ENCODE peak calls at places on chromosomes 12 and 14, in eight cellular contexts. One of them, this sample, is unnamed.
A peak's percentile ranks its signal among the peaks of the same experiment; 100 is the strongest.

GRCh38 chr12:125124320-125124966 is 59.2 kb downstream of the AACS start:
- DNase-seq in uterus: no peak
- DNase-seq in A549: no peak
- DNase-seq in IMR-90: no peak
- DNase-seq in breast epithelium: no peak
- DNase-seq in tibial nerve: no peak
- DNase-seq in adrenal gland: no peak
- DNase-seq in stomach: peak; percentile 66
- DNase-seq in this sample: no peak

GRCh38 chr12:131636266-131636665 is 74.6 kb upstream of the SFSWAP start:
- DNase-seq in IMR-90: no peak
- DNase-seq in uterus: no peak
- DNase-seq in A549: no peak
- DNase-seq in stomach: no peak
- DNase-seq in adrenal gland: no peak
- DNase-seq in tibial nerve: no peak
- DNase-seq in breast epithelium: no peak
- DNase-seq in this sample: no peak

GRCh38 chr12:57138526-57139272 is 8.7 kb downstream of the LRP1-AS start:
- DNase-seq in uterus: peak; percentile 83
- DNase-seq in A549: no peak
- DNase-seq in breast epithelium: no peak
- DNase-seq in IMR-90: no peak
- DNase-seq in stomach: no peak
- DNase-seq in adrenal gland: peak; percentile 62
- DNase-seq in tibial nerve: peak; percentile 76
- DNase-seq in this sample: no peak

GRCh38 chr12:128078311-128078851 is 188.6 kb upstream of the TMEM132C start:
- DNase-seq in uterus: no peak
- DNase-seq in IMR-90: no peak
- DNase-seq in adrenal gland: no peak
- DNase-seq in A549: no peak
- DNase-seq in stomach: no peak
- DNase-seq in breast epithelium: no peak
- DNase-seq in tibial nerve: no peak
- DNase-seq in this sample: no peak

GRCh38 chr12:122167328-122167925 is 6.6 kb downstream of the IL31 start:
- DNase-seq in uterus: no peak
- DNase-seq in A549: no peak
- DNase-seq in breast epithelium: no peak
- DNase-seq in IMR-90: no peak
- DNase-seq in adrenal gland: no peak
- DNase-seq in tibial nerve: no peak
- DNase-seq in stomach: no peak
- DNase-seq in this sample: no peak

GRCh38 chr14:30077946-30078345 is 150.3 kb upstream of the PRKD1 start:
- DNase-seq in tibial nerve: no peak
- DNase-seq in stomach: no peak
- DNase-seq in adrenal gland: no peak
- DNase-seq in A549: no peak
- DNase-seq in breast epithelium: no peak
- DNase-seq in IMR-90: no peak
- DNase-seq in uterus: no peak
- DNase-seq in this sample: no peak

GRCh38 chr14:71852201-71852600 is 80.0 kb upstream of the RGS6 start:
- DNase-seq in stomach: no peak
- DNase-seq in adrenal gland: no peak
- DNase-seq in tibial nerve: no peak
- DNase-seq in breast epithelium: no peak
- DNase-seq in A549: no peak
- DNase-seq in IMR-90: no peak
- DNase-seq in uterus: no peak
- DNase-seq in this sample: no peak

GRCh38 chr12:92424338-92424737 is 278.5 kb upstream of the PLEKHG7 start:
- DNase-seq in adrenal gland: no peak
- DNase-seq in breast epithelium: no peak
- DNase-seq in stomach: no peak
- DNase-seq in tibial nerve: no peak
- DNase-seq in IMR-90: peak; percentile 67
- DNase-seq in A549: no peak
- DNase-seq in uterus: no peak
- DNase-seq in this sample: no peak

GRCh38 chr12:95994476-95994875 is 1.7 kb downstream of the HAL start:
- DNase-seq in adrenal gland: no peak
- DNase-seq in IMR-90: no peak
- DNase-seq in stomach: no peak
- DNase-seq in A549: no peak
- DNase-seq in breast epithelium: no peak
- DNase-seq in tibial nerve: no peak
- DNase-seq in uterus: no peak
- DNase-seq in this sample: peak; percentile 49

GRCh38 chr12:122740351-122740750 is 9.7 kb upstream of the HCAR1 start:
- DNase-seq in A549: peak; percentile 45
- DNase-seq in uterus: no peak
- DNase-seq in breast epithelium: no peak
- DNase-seq in stomach: no peak
- DNase-seq in adrenal gland: no peak
- DNase-seq in IMR-90: no peak
- DNase-seq in tibial nerve: no peak
- DNase-seq in this sample: no peak

GRCh38 chr14:81066672-81067071 is 111.3 kb downstream of the TSHR start:
- DNase-seq in breast epithelium: no peak
- DNase-seq in uterus: no peak
- DNase-seq in stomach: no peak
- DNase-seq in adrenal gland: no peak
- DNase-seq in tibial nerve: no peak
- DNase-seq in IMR-90: no peak
- DNase-seq in A549: no peak
- DNase-seq in this sample: no peak

GRCh38 chr14:90976076-90976475 is 84.4 kb downstream of the RPS6KA5 start:
- DNase-seq in tibial nerve: no peak
- DNase-seq in A549: no peak
- DNase-seq in uterus: no peak
- DNase-seq in IMR-90: no peak
- DNase-seq in stomach: no peak
- DNase-seq in adrenal gland: no peak
- DNase-seq in breast epithelium: no peak
- DNase-seq in this sample: no peak

GRCh38 chr14:83940253-83940652 is 1589.7 kb upstream of the FLRT2 start:
- DNase-seq in tibial nerve: no peak
- DNase-seq in uterus: no peak
- DNase-seq in A549: no peak
- DNase-seq in adrenal gland: no peak
- DNase-seq in stomach: no peak
- DNase-seq in breast epithelium: no peak
- DNase-seq in IMR-90: no peak
- DNase-seq in this sample: no peak

GRCh38 chr14:64209428-64210165 is 84.6 kb downstream of the ESR2 start:
- DNase-seq in adrenal gland: no peak
- DNase-seq in tibial nerve: no peak
- DNase-seq in A549: no peak
- DNase-seq in breast epithelium: no peak
- DNase-seq in IMR-90: peak; percentile 71
- DNase-seq in stomach: no peak
- DNase-seq in uterus: peak; percentile 57
- DNase-seq in this sample: no peak
- TF ChIP-seq POLR2A in adrenal gland: no peak
- TF ChIP-seq POLR2A in tibial nerve: no peak
- TF ChIP-seq POLR2A in A549: no peak
- TF ChIP-seq POLR2A in breast epithelium: no peak
- TF ChIP-seq POLR2A in IMR-90: no peak
- TF ChIP-seq POLR2A in stomach: no peak
- TF ChIP-seq POLR2A in uterus: no peak
- TF ChIP-seq POLR2A in this sample: no peak

GRCh38 chr12:68608191-68608590 is 2.5 kb upstream of the RAP1B start:
- DNase-seq in breast epithelium: no peak
- DNase-seq in A549: no peak
- DNase-seq in stomach: no peak
- DNase-seq in tibial nerve: no peak
- DNase-seq in IMR-90: no peak
- DNase-seq in uterus: no peak
- DNase-seq in adrenal gland: no peak
- DNase-seq in this sample: no peak
- H3K4me1 ChIP-seq in breast epithelium: peaks cover 5% of the 10 kb centered on the region
- H3K4me1 ChIP-seq in A549: peaks cover 15% of the 10 kb centered on the region
- H3K4me1 ChIP-seq in stomach: peaks cover 22% of the 10 kb centered on the region
- H3K4me1 ChIP-seq in tibial nerve: peaks cover 9% of the 10 kb centered on the region
- H3K4me1 ChIP-seq in IMR-90: no peaks in the 10 kb centered on the region
- H3K4me1 ChIP-seq in uterus: no peaks in the 10 kb centered on the region
- H3K4me1 ChIP-seq in adrenal gland: peaks cover 7% of the 10 kb centered on the region
- H3K4me1 ChIP-seq in this sample: peaks cover 21% of the 10 kb centered on the region

GRCh38 chr14:93727917-93728650 is 60.2 kb downstream of the PRIMA1 start:
- DNase-seq in A549: no peak
- DNase-seq in uterus: no peak
- DNase-seq in adrenal gland: no peak
- DNase-seq in stomach: no peak
- DNase-seq in tibial nerve: no peak
- DNase-seq in IMR-90: no peak
- DNase-seq in breast epithelium: no peak
- DNase-seq in this sample: no peak

GRCh38 chr14:93728651-93729016 is 59.7 kb downstream of the PRIMA1 start:
- DNase-seq in IMR-90: no peak
- DNase-seq in A549: no peak
- DNase-seq in uterus: no peak
- DNase-seq in tibial nerve: no peak
- DNase-seq in adrenal gland: no peak
- DNase-seq in breast epithelium: no peak
- DNase-seq in stomach: no peak
- DNase-seq in this sample: no peak

GRCh38 chr14:93725002-93725582 is 63.2 kb downstream of the PRIMA1 start:
- DNase-seq in uterus: no peak
- DNase-seq in adrenal gland: no peak
- DNase-seq in tibial nerve: no peak
- DNase-seq in A549: no peak
- DNase-seq in IMR-90: no peak
- DNase-seq in breast epithelium: no peak
- DNase-seq in stomach: no peak
- DNase-seq in this sample: no peak

GRCh38 chr14:93725993-93726392 is 62.3 kb downstream of the PRIMA1 start:
- DNase-seq in tibial nerve: no peak
- DNase-seq in stomach: no peak
- DNase-seq in adrenal gland: no peak
- DNase-seq in A549: no peak
- DNase-seq in IMR-90: no peak
- DNase-seq in breast epithelium: no peak
- DNase-seq in uterus: no peak
- DNase-seq in this sample: no peak

GRCh38 chr14:93727039-93727740 is 61.1 kb downstream of the PRIMA1 start:
- DNase-seq in adrenal gland: no peak
- DNase-seq in A549: no peak
- DNase-seq in stomach: no peak
- DNase-seq in tibial nerve: no peak
- DNase-seq in uterus: no peak
- DNase-seq in IMR-90: no peak
- DNase-seq in breast epithelium: no peak
- DNase-seq in this sample: no peak
- TF ChIP-seq POLR2A in adrenal gland: no peak
- TF ChIP-seq POLR2A in A549: no peak
- TF ChIP-seq POLR2A in stomach: no peak
- TF ChIP-seq POLR2A in tibial nerve: no peak
- TF ChIP-seq POLR2A in uterus: no peak
- TF ChIP-seq POLR2A in IMR-90: no peak
- TF ChIP-seq POLR2A in breast epithelium: no peak
- TF ChIP-seq POLR2A in this sample: no peak

GRCh38 chr14:97707603-97708002 is 910.4 kb downstream of the VRK1 start:
- DNase-seq in tibial nerve: no peak
- DNase-seq in stomach: no peak
- DNase-seq in IMR-90: no peak
- DNase-seq in A549: no peak
- DNase-seq in adrenal gland: no peak
- DNase-seq in breast epithelium: no peak
- DNase-seq in uterus: no peak
- DNase-seq in this sample: peak; percentile 43
- H3K4me1 ChIP-seq in tibial nerve: no peaks in the 10 kb centered on the region
- H3K4me1 ChIP-seq in stomach: no peaks in the 10 kb centered on the region
- H3K4me1 ChIP-seq in IMR-90: no peaks in the 10 kb centered on the region
- H3K4me1 ChIP-seq in A549: no peaks in the 10 kb centered on the region
- H3K4me1 ChIP-seq in adrenal gland: no peaks in the 10 kb centered on the region
- H3K4me1 ChIP-seq in breast epithelium: no peaks in the 10 kb centered on the region
- H3K4me1 ChIP-seq in uterus: no peaks in the 10 kb centered on the region
- H3K4me1 ChIP-seq in this sample: no peaks in the 10 kb centered on the region

GRCh38 chr12:4320287-4320858 is 640 bp upstream of the TIGAR start:
- DNase-seq in adrenal gland: no peak
- DNase-seq in uterus: no peak
- DNase-seq in A549: no peak
- DNase-seq in breast epithelium: peak; percentile 35
- DNase-seq in tibial nerve: no peak
- DNase-seq in IMR-90: no peak
- DNase-seq in stomach: no peak
- DNase-seq in this sample: no peak

GRCh38 chr12:4322789-4323188 is 1.8 kb downstream of the TIGAR start:
- DNase-seq in A549: no peak
- DNase-seq in tibial nerve: no peak
- DNase-seq in stomach: no peak
- DNase-seq in adrenal gland: no peak
- DNase-seq in IMR-90: no peak
- DNase-seq in uterus: no peak
- DNase-seq in breast epithelium: no peak
- DNase-seq in this sample: no peak

GRCh38 chr12:4323400-4323799 is 2.4 kb downstream of the TIGAR start:
- DNase-seq in tibial nerve: no peak
- DNase-seq in adrenal gland: no peak
- DNase-seq in breast epithelium: no peak
- DNase-seq in A549: no peak
- DNase-seq in IMR-90: no peak
- DNase-seq in stomach: no peak
- DNase-seq in uterus: no peak
- DNase-seq in this sample: no peak

GRCh38 chr12:4324366-4324765 is 3.4 kb downstream of the TIGAR start:
- DNase-seq in tibial nerve: no peak
- DNase-seq in stomach: no peak
- DNase-seq in IMR-90: no peak
- DNase-seq in uterus: no peak
- DNase-seq in adrenal gland: no peak
- DNase-seq in A549: no peak
- DNase-seq in breast epithelium: no peak
- DNase-seq in this sample: no peak

DNA sequence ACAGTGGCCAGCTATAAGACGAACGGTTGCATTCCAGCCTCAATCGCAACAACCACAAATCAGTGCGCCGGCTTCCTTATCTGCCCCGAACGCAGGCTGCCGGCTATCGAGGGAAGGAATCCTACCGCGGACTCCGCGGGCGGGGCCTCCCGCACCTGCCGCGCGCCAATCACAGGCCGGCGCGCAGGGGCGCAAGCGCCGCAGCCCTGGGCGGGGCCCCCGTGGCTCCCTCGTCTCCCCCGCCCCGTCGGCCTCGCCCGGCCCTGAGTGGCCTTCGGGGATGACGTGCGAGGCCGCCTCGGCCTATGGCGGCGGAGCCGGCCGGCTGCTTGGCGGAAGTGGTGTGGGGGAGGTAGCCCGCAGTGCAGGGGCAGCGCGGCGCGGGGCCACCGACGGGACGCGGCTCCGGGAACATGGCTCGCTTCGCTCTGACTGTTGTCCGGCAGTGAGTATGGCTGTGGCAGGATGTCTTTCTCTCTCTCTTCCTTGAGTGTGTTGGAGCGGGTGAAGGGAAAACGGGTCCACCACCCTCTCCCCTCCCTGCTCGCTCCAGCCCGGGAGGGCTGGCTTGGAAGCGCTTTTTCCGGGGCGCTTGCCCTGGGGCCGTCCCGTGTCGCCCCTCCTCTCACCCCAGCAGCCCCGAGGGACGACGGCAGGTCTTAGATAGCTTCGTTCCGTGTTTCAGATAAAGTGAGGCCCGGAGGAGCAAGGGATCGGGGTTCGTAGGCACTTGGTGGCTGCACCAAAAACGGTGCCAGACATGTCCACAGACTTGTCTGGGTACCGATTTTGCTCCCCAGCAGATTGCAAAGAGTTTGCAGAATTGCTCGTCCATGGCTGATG is at the start of gene TIGAR:
- DNase-seq in stomach: peak; percentile 95
- DNase-seq in A549: peak; percentile 95
- DNase-seq in tibial nerve: peak; percentile 81
- DNase-seq in uterus: peak; percentile 92
- DNase-seq in adrenal gland: peak; percentile 92
- DNase-seq in breast epithelium: peak; percentile 91
- DNase-seq in IMR-90: peak; percentile 93
- DNase-seq in this sample: no peak
- TF ChIP-seq POLR2A in stomach: peak; percentile 81
- TF ChIP-seq POLR2A in A549: peak; percentile 98
- TF ChIP-seq POLR2A in tibial nerve: peak; percentile 34
- TF ChIP-seq POLR2A in uterus: peak; percentile 78
- TF ChIP-seq POLR2A in adrenal gland: peak; percentile 94
- TF ChIP-seq POLR2A in breast epithelium: no peak
- TF ChIP-seq POLR2A in IMR-90: peak; percentile 95
- TF ChIP-seq POLR2A in this sample: no peak